ENCODE peak calls at places on chromosome 14, in nine cellular contexts. One of them, this sample, is unnamed.

GRCh38 chr14:65167072-65167645 is 64.8 kb upstream of the MAX start:
- DNase-seq in spleen: no peak
- DNase-seq in Panc1: no peak
- DNase-seq in SK-N-SH: no peak
- DNase-seq in endothelial cell of umbilical vein: no peak
- DNase-seq in GM12891: no peak
- DNase-seq in SK-N-MC: no peak
- DNase-seq in GM12892: no peak
- DNase-seq in K562: peak
- DNase-seq in this sample: no peak

GRCh38 chr14:42947991-42948390 is 1341.3 kb downstream of the LRFN5 start:
- DNase-seq in SK-N-SH: no peak
- DNase-seq in GM12891: no peak
- DNase-seq in SK-N-MC: no peak
- DNase-seq in endothelial cell of umbilical vein: no peak
- DNase-seq in GM12892: no peak
- DNase-seq in K562: no peak
- DNase-seq in Panc1: no peak
- DNase-seq in spleen: no peak
- DNase-seq in this sample: no peak

GRCh38 chr14:51776102-51776894 is 84.1 kb upstream of the GNG2 start:
- DNase-seq in GM12891: peak
- DNase-seq in K562: peak
- DNase-seq in GM12892: peak
- DNase-seq in Panc1: no peak
- DNase-seq in SK-N-SH: peak
- DNase-seq in spleen: no peak
- DNase-seq in SK-N-MC: no peak
- DNase-seq in endothelial cell of umbilical vein: peak
- DNase-seq in this sample: peak

GRCh38 chr14:78143489-78144145 is 26.6 kb upstream of the NRXN3 start:
- DNase-seq in K562: peak
- DNase-seq in SK-N-MC: no peak
- DNase-seq in endothelial cell of umbilical vein: no peak
- DNase-seq in SK-N-SH: no peak
- DNase-seq in GM12892: no peak
- DNase-seq in GM12891: no peak
- DNase-seq in spleen: no peak
- DNase-seq in Panc1: no peak
- DNase-seq in this sample: no peak

GRCh38 chr14:74476107-74476506 is 17.0 kb downstream of the NPC2 start:
- DNase-seq in SK-N-SH: no peak
- DNase-seq in GM12891: no peak
- DNase-seq in Panc1: no peak
- DNase-seq in K562: no peak
- DNase-seq in spleen: no peak
- DNase-seq in GM12892: no peak
- DNase-seq in endothelial cell of umbilical vein: no peak
- DNase-seq in SK-N-MC: no peak
- DNase-seq in this sample: no peak

GRCh38 chr14:96267336-96267735 is 11.3 kb downstream of the BDKRB1 start:
- DNase-seq in Panc1: no peak
- DNase-seq in SK-N-SH: peak
- DNase-seq in GM12892: no peak
- DNase-seq in endothelial cell of umbilical vein: no peak
- DNase-seq in K562: no peak
- DNase-seq in spleen: no peak
- DNase-seq in SK-N-MC: peak
- DNase-seq in GM12891: no peak
- DNase-seq in this sample: no peak

GRCh38 chr14:38867561-38868150 is 235.4 kb downstream of the SEC23A start:
- DNase-seq in spleen: no peak
- DNase-seq in GM12892: no peak
- DNase-seq in SK-N-MC: peak
- DNase-seq in GM12891: peak
- DNase-seq in K562: peak
- DNase-seq in SK-N-SH: peak
- DNase-seq in Panc1: peak
- DNase-seq in endothelial cell of umbilical vein: peak
- DNase-seq in this sample: peak

GRCh38 chr14:65100905-65101541 is 1.3 kb downstream of the MAX start:
- DNase-seq in spleen: no peak
- DNase-seq in Panc1: no peak
- DNase-seq in SK-N-MC: no peak
- DNase-seq in GM12891: no peak
- DNase-seq in K562: no peak
- DNase-seq in GM12892: no peak
- DNase-seq in endothelial cell of umbilical vein: peak
- DNase-seq in SK-N-SH: no peak
- DNase-seq in this sample: no peak

GRCh38 chr14:73059326-73059725 is 992 bp downstream of the RBM25 start:
- DNase-seq in endothelial cell of umbilical vein: peak
- DNase-seq in GM12892: no peak
- DNase-seq in SK-N-MC: no peak
- DNase-seq in spleen: no peak
- DNase-seq in K562: no peak
- DNase-seq in GM12891: no peak
- DNase-seq in SK-N-SH: peak
- DNase-seq in Panc1: no peak
- DNase-seq in this sample: no peak

GRCh38 chr14:24398298-24398942 is 383 bp upstream of the NYNRIN start:
- DNase-seq in Panc1: no peak
- DNase-seq in GM12891: no peak
- DNase-seq in K562: no peak
- DNase-seq in SK-N-SH: peak
- DNase-seq in GM12892: no peak
- DNase-seq in endothelial cell of umbilical vein: peak
- DNase-seq in spleen: no peak
- DNase-seq in SK-N-MC: no peak
- DNase-seq in this sample: peak

GRCh38 chr14:24334431-24335271 is at the start of gene ADCY4:
- DNase-seq in spleen: peak
- DNase-seq in endothelial cell of umbilical vein: peak
- DNase-seq in GM12892: no peak
- DNase-seq in Panc1: no peak
- DNase-seq in SK-N-MC: no peak
- DNase-seq in K562: no peak
- DNase-seq in GM12891: no peak
- DNase-seq in SK-N-SH: peak
- DNase-seq in this sample: no peak

GRCh38 chr14:68884031-68885030 is 91.5 kb upstream of the ZFP36L1 start:
- DNase-seq in GM12891: no peak
- DNase-seq in Panc1: peak
- DNase-seq in spleen: no peak
- DNase-seq in SK-N-SH: no peak
- DNase-seq in endothelial cell of umbilical vein: peak
- DNase-seq in K562: no peak
- DNase-seq in GM12892: no peak
- DNase-seq in SK-N-MC: no peak
- DNase-seq in this sample: peak

GRCh38 chr14:22231022-22231421 is 358.0 kb downstream of the DAD1 start:
- DNase-seq in GM12891: no peak
- DNase-seq in K562: no peak
- DNase-seq in SK-N-SH: no peak
- DNase-seq in Panc1: no peak
- DNase-seq in endothelial cell of umbilical vein: no peak
- DNase-seq in GM12892: no peak
- DNase-seq in spleen: no peak
- DNase-seq in SK-N-MC: no peak
- DNase-seq in this sample: no peak

GRCh38 chr14:73714656-73715081 is 485 bp upstream of the PNMA1 start:
- DNase-seq in GM12891: no peak
- DNase-seq in GM12892: no peak
- DNase-seq in SK-N-SH: peak
- DNase-seq in SK-N-MC: no peak
- DNase-seq in endothelial cell of umbilical vein: no peak
- DNase-seq in spleen: no peak
- DNase-seq in K562: peak
- DNase-seq in Panc1: no peak
- DNase-seq in this sample: no peak

GRCh38 chr14:40847496-40847895 is 759.2 kb upstream of the LRFN5 start:
- DNase-seq in spleen: no peak
- DNase-seq in GM12891: no peak
- DNase-seq in Panc1: no peak
- DNase-seq in K562: no peak
- DNase-seq in SK-N-MC: no peak
- DNase-seq in endothelial cell of umbilical vein: no peak
- DNase-seq in SK-N-SH: no peak
- DNase-seq in GM12892: no peak
- DNase-seq in this sample: no peak

DNA sequence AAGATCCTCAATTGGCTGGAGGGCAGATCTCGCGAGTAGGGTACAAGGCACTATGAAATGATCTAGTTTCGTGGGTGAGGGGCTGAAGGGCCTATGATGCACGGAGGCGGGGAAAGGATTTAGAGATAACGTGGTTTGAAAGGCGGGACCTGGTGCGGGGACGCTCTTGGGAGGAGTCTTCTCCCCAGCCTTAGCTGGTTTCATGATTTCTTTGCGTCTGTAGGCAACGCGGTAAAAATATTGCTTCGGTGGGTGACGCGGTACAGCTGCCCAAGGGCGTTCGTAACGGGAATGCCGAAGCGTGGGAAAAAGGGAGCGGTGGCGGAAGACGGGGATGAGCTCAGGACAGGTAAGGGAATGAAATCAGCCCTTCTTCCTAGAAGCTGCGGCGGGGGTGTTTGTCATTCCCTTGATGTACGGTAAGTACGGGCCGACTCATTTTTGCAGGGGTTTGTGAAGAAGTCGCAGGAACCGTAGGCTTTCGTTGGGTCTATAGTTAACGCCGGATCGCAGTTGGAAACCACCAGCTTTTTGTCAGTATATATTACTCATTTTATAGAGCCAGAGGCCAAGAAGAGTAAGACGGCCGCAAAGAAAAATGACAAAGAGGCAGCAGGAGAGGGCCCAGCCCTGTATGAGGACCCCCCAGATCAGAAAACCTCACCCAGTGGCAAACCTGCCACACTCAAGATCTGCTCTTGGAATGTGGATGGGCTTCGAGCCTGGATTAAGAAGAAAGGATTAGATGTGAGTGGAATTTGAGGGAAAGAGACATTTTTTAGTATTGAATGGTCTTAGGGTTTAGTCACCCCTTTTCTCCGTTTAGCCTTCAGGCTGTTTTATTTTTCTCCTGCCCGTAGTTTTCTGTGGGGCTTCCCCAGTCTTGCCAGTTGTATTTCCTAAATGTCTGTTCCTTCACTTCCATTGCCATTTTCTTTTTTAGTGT is 602 bp downstream of the APEX1 start:
- DNase-seq in endothelial cell of umbilical vein: no peak
- DNase-seq in SK-N-MC: peak
- DNase-seq in spleen: peak
- DNase-seq in Panc1: no peak
- DNase-seq in GM12891: no peak
- DNase-seq in K562: peak
- DNase-seq in GM12892: no peak
- DNase-seq in SK-N-SH: peak
- DNase-seq in this sample: no peak
- TF ChIP-seq POLR2AphosphoS5 in endothelial cell of umbilical vein: no peak
- TF ChIP-seq POLR2AphosphoS5 in SK-N-MC: no peak
- TF ChIP-seq POLR2AphosphoS5 in spleen: no peak
- TF ChIP-seq POLR2AphosphoS5 in Panc1: peak
- TF ChIP-seq POLR2AphosphoS5 in GM12891: peak
- TF ChIP-seq POLR2AphosphoS5 in K562: no peak
- TF ChIP-seq POLR2AphosphoS5 in GM12892: no peak
- TF ChIP-seq POLR2AphosphoS5 in SK-N-SH: no peak
- TF ChIP-seq POLR2AphosphoS5 in this sample: no peak

DNA sequence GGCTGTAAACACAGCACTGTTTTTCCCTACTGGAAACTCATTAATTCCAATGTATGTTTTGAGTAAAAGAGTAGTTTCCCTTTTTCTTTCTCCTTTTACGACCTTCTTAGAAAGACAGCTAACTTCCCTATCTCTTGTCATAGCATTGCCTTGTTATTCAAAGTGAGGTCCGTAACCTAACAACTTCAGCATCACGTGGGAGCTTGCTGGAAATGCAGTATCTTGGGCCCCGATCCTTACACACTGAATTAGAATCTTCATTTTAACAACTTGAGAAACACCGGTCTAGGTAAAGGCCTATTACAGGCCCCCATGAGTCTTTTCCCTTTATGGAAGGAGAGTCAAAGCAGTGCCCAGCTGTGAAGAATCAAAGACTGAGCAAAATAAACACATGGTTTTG is 230.7 kb upstream of the PRKD1 start:
- DNase-seq in K562: no peak
- DNase-seq in Panc1: no peak
- DNase-seq in endothelial cell of umbilical vein: no peak
- DNase-seq in spleen: no peak
- DNase-seq in GM12891: no peak
- DNase-seq in GM12892: no peak
- DNase-seq in SK-N-SH: no peak
- DNase-seq in SK-N-MC: no peak
- DNase-seq in this sample: no peak
- TF ChIP-seq POLR2AphosphoS5 in K562: no peak
- TF ChIP-seq POLR2AphosphoS5 in Panc1: no peak
- TF ChIP-seq POLR2AphosphoS5 in endothelial cell of umbilical vein: no peak
- TF ChIP-seq POLR2AphosphoS5 in spleen: no peak
- TF ChIP-seq POLR2AphosphoS5 in GM12891: no peak
- TF ChIP-seq POLR2AphosphoS5 in GM12892: no peak
- TF ChIP-seq POLR2AphosphoS5 in SK-N-SH: no peak
- TF ChIP-seq POLR2AphosphoS5 in SK-N-MC: no peak
- TF ChIP-seq POLR2AphosphoS5 in this sample: no peak

GRCh38 chr14:21098134-21098891 is at the start of gene ZNF219:
- DNase-seq in K562: peak
- DNase-seq in endothelial cell of umbilical vein: peak
- DNase-seq in GM12891: no peak
- DNase-seq in SK-N-MC: no peak
- DNase-seq in SK-N-SH: peak
- DNase-seq in Panc1: no peak
- DNase-seq in spleen: peak
- DNase-seq in GM12892: no peak
- DNase-seq in this sample: peak
- TF ChIP-seq POLR2AphosphoS5 in K562: no peak
- TF ChIP-seq POLR2AphosphoS5 in endothelial cell of umbilical vein: no peak
- TF ChIP-seq POLR2AphosphoS5 in GM12891: no peak
- TF ChIP-seq POLR2AphosphoS5 in SK-N-MC: peak
- TF ChIP-seq POLR2AphosphoS5 in SK-N-SH: peak
- TF ChIP-seq POLR2AphosphoS5 in Panc1: no peak
- TF ChIP-seq POLR2AphosphoS5 in spleen: no peak
- TF ChIP-seq POLR2AphosphoS5 in GM12892: no peak
- TF ChIP-seq POLR2AphosphoS5 in this sample: peak

GRCh38 chr14:20458031-20458789 is 3.0 kb downstream of the PIP4P1 start:
- DNase-seq in GM12892: no peak
- DNase-seq in SK-N-MC: no peak
- DNase-seq in SK-N-SH: no peak
- DNase-seq in Panc1: no peak
- DNase-seq in endothelial cell of umbilical vein: no peak
- DNase-seq in spleen: no peak
- DNase-seq in GM12891: no peak
- DNase-seq in K562: peak
- DNase-seq in this sample: no peak
- TF ChIP-seq POLR2AphosphoS5 in GM12892: peak
- TF ChIP-seq POLR2AphosphoS5 in SK-N-MC: no peak
- TF ChIP-seq POLR2AphosphoS5 in SK-N-SH: peak
- TF ChIP-seq POLR2AphosphoS5 in Panc1: peak
- TF ChIP-seq POLR2AphosphoS5 in endothelial cell of umbilical vein: peak
- TF ChIP-seq POLR2AphosphoS5 in spleen: no peak
- TF ChIP-seq POLR2AphosphoS5 in GM12891: peak
- TF ChIP-seq POLR2AphosphoS5 in K562: peak
- TF ChIP-seq POLR2AphosphoS5 in this sample: no peak